ENCODE peak calls at places on chromosomes 2 and 18, in six cellular contexts. One of them, this sample, is unnamed.

GRCh38 chr2:193973781-193974180 is 1683.2 kb upstream of the SLC39A10 start:
- DNase-seq in heart left ventricle: no peak
- DNase-seq in psoas muscle: no peak
- DNase-seq in CD8-positive, alpha-beta T cell: no peak
- DNase-seq in SK-N-SH: no peak
- DNase-seq in PC-9: no peak
- DNase-seq in this sample: no peak

GRCh38 chr2:45255568-45255967 is 246.3 kb upstream of the SIX2 start:
- DNase-seq in heart left ventricle: no peak
- DNase-seq in psoas muscle: no peak
- DNase-seq in CD8-positive, alpha-beta T cell: no peak
- DNase-seq in SK-N-SH: no peak
- DNase-seq in PC-9: peak; percentile 30
- DNase-seq in this sample: no peak

GRCh38 chr2:171996021-171996420 is 3.7 kb upstream of the METAP1D start:
- DNase-seq in heart left ventricle: no peak
- DNase-seq in psoas muscle: no peak
- DNase-seq in CD8-positive, alpha-beta T cell: no peak
- DNase-seq in SK-N-SH: no peak
- DNase-seq in PC-9: no peak
- DNase-seq in this sample: no peak

GRCh38 chr2:11598228-11598731 is 64.4 kb downstream of the GREB1 start:
- DNase-seq in heart left ventricle: no peak
- DNase-seq in psoas muscle: peak; percentile 47
- DNase-seq in CD8-positive, alpha-beta T cell: no peak
- DNase-seq in SK-N-SH: no peak
- DNase-seq in PC-9: peak; percentile 48
- DNase-seq in this sample: no peak

GRCh38 chr2:238380785-238381184 is 45.9 kb upstream of the ASB1 start:
- DNase-seq in heart left ventricle: no peak
- DNase-seq in psoas muscle: no peak
- DNase-seq in CD8-positive, alpha-beta T cell: no peak
- DNase-seq in SK-N-SH: no peak
- DNase-seq in PC-9: peak; percentile 98
- DNase-seq in this sample: no peak

GRCh38 chr18:48292787-48293409 is 116.3 kb downstream of the ZBTB7C start:
- DNase-seq in heart left ventricle: no peak
- DNase-seq in psoas muscle: no peak
- DNase-seq in CD8-positive, alpha-beta T cell: no peak
- DNase-seq in SK-N-SH: no peak
- DNase-seq in PC-9: no peak
- DNase-seq in this sample: no peak

GRCh38 chr2:223123859-223124610 is 72.0 kb downstream of the KCNE4 start:
- DNase-seq in heart left ventricle: peak; percentile 25
- DNase-seq in psoas muscle: no peak
- DNase-seq in CD8-positive, alpha-beta T cell: no peak
- DNase-seq in SK-N-SH: no peak
- DNase-seq in PC-9: no peak
- DNase-seq in this sample: no peak

GRCh38 chr2:238601433-238602222 is 174.9 kb downstream of the ASB1 start:
- DNase-seq in heart left ventricle: no peak
- DNase-seq in psoas muscle: peak; percentile 74
- DNase-seq in CD8-positive, alpha-beta T cell: no peak
- DNase-seq in SK-N-SH: no peak
- DNase-seq in PC-9: no peak
- DNase-seq in this sample: no peak

GRCh38 chr2:20614201-20615045 is 36.5 kb downstream of the HS1BP3 start:
- DNase-seq in heart left ventricle: peak; percentile 22
- DNase-seq in psoas muscle: peak; percentile 73
- DNase-seq in CD8-positive, alpha-beta T cell: no peak
- DNase-seq in SK-N-SH: no peak
- DNase-seq in PC-9: peak; percentile 78
- DNase-seq in this sample: no peak

GRCh38 chr2:143937563-143938346 is 582.2 kb downstream of the ZEB2 start:
- DNase-seq in heart left ventricle: no peak
- DNase-seq in psoas muscle: no peak
- DNase-seq in CD8-positive, alpha-beta T cell: no peak
- DNase-seq in SK-N-SH: peak; percentile 64
- DNase-seq in PC-9: no peak
- DNase-seq in this sample: peak; percentile 13

DNA sequence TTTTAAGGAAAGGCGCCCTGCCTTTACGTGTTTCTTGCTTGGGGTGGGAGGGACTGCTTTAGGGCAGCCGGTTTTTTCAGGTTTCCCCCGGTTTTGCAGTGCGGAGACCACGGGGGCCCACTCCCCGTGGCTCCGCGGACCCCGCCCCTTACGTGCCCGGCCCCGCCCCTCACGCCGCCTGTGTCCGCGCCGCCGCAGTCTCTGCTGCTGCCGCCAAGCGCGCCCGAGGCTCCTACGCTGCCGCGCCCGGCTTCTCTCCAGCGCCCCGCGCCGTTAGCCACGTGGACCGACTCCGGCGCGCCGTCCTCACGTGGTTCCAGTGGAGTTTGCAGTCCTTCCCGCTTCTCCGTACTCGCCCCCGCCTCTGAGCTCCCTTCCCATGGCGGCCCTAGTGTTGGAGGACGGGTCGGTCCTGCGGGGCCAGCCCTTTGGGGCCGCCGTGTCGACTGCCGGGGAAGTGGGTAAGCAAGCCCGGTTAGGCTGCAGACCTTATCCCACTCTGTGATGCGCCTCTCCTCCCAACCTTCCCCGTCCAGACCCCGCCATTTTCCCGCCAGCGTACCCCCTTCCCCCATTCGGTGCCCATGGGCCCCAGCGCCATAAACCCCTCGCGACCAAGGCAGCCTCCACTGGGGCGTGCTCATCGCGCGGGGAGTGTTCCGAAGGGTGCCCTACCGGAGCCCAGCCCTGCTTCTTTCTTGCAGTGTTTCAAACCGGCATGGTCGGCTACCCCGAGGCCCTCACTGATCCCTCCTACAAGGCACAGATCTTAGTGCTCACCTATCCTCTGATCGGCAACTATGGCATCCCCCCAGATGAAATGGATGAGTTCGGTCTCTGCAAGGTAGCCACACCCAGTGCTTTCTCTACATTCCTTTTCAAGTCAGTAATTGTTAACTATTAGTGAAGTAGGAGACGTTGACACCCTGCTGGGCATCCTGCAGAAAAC is at the start of gene CAD:
- DNase-seq in heart left ventricle: peak; percentile 84
- DNase-seq in psoas muscle: peak; percentile 88
- DNase-seq in CD8-positive, alpha-beta T cell: peak; percentile 79
- DNase-seq in SK-N-SH: peak; percentile 99
- DNase-seq in PC-9: peak; percentile 71
- DNase-seq in this sample: peak; percentile 85
- TF ChIP-seq CTCF in heart left ventricle: peak; percentile 19
- TF ChIP-seq CTCF in psoas muscle: peak; percentile 11
- TF ChIP-seq CTCF in CD8-positive, alpha-beta T cell: no peak
- TF ChIP-seq CTCF in SK-N-SH: peak; percentile 21
- TF ChIP-seq CTCF in PC-9: no peak
- TF ChIP-seq CTCF in this sample: peak; percentile 28

GRCh38 chr18:78859686-78860085 is 119.9 kb upstream of the SALL3 start:
- DNase-seq in heart left ventricle: no peak
- DNase-seq in psoas muscle: no peak
- DNase-seq in CD8-positive, alpha-beta T cell: no peak
- DNase-seq in SK-N-SH: no peak
- DNase-seq in PC-9: no peak
- DNase-seq in this sample: no peak
- H3K9me3 ChIP-seq in heart left ventricle: no peaks in the 10 kb centered on the region
- H3K9me3 ChIP-seq in psoas muscle: no peaks in the 10 kb centered on the region
- H3K9me3 ChIP-seq in CD8-positive, alpha-beta T cell: no peaks in the 10 kb centered on the region
- H3K9me3 ChIP-seq in SK-N-SH: no peaks in the 10 kb centered on the region
- H3K9me3 ChIP-seq in PC-9: no peaks in the 10 kb centered on the region
- H3K9me3 ChIP-seq in this sample: no peaks in the 10 kb centered on the region

GRCh38 chr2:215002500-215002899 is 135.9 kb downstream of the ABCA12 start:
- DNase-seq in heart left ventricle: no peak
- DNase-seq in psoas muscle: no peak
- DNase-seq in CD8-positive, alpha-beta T cell: no peak
- DNase-seq in SK-N-SH: peak; percentile 9
- DNase-seq in PC-9: no peak
- DNase-seq in this sample: peak; percentile 16
- TF ChIP-seq CTCF in heart left ventricle: peak; percentile 55
- TF ChIP-seq CTCF in psoas muscle: peak; percentile 50
- TF ChIP-seq CTCF in CD8-positive, alpha-beta T cell: no peak
- TF ChIP-seq CTCF in SK-N-SH: peak; percentile 24
- TF ChIP-seq CTCF in PC-9: peak; percentile 89
- TF ChIP-seq CTCF in this sample: peak; percentile 55

DNA sequence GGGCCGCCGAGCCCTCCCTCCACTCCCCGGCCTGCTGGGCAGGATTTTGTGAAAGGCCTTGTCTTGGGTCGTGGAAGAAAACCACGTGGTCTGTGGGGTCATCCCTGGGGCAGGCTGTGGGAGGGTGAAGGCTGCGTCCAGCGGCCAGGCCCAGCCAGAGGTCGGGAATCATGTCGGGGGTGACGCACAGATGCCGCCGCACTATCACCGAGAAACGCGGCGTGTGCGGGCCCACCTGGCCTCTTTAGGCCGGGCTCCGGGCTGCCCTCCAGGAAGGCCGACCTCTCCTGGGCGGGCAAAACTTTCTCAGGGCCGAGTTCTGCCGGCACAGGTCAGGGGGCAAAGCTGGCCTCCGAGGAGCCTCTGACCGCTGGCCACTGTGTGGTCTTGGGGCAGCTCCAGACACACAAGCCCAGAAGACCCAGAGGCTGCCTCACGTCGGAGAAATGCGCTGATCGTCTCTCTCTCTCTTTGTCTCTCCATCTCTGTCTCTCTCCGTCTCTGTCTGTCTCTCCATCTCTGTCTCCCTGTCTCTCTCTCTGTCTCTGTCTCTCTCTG is 28.4 kb downstream of the NFATC1 start:
- DNase-seq in heart left ventricle: peak; percentile 64
- DNase-seq in psoas muscle: peak; percentile 73
- DNase-seq in CD8-positive, alpha-beta T cell: no peak
- DNase-seq in SK-N-SH: no peak
- DNase-seq in PC-9: no peak
- DNase-seq in this sample: peak; percentile 72
- H3K9me3 ChIP-seq in heart left ventricle: no peaks in the 10 kb centered on the region
- H3K9me3 ChIP-seq in psoas muscle: no peaks in the 10 kb centered on the region
- H3K9me3 ChIP-seq in CD8-positive, alpha-beta T cell: no peaks in the 10 kb centered on the region
- H3K9me3 ChIP-seq in SK-N-SH: no peaks in the 10 kb centered on the region
- H3K9me3 ChIP-seq in PC-9: no peaks in the 10 kb centered on the region
- H3K9me3 ChIP-seq in this sample: no peaks in the 10 kb centered on the region

DNA sequence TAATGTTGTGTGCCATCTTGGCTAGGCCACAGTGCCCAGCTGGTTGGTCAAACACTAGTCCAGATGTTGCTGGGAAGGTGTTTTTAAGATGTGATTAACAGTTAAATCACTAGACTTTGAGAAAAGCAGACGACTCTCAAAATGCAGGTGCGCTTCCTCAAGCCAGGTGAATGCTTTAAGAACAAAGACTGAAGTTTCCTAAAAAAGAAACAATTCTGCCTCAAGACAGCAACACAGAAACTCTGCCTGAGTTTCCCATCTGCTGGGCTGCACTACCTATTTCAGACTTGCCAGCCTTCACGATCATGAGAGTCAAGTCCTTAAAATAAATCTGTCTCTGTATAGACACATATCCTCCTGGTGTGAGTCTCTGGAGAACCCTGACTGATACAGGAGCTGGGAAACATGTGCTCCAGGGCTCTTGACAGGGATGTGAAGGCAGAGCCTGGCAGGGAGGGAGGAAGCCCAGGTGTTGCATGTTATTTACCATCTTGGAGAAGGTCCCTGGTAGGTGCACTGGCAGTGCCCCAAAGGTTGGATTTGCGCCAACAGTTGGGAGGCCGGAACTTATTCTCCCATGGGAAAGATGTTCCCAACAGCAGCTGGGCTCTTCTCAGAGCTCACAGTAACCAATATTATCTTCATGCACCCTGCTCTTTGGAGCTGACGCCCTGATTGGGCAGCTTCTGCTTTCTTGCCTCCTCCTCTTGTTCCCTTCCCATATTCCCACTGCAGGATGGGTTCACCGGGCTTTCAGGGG is 43.9 kb downstream of the ST6GAL2 start:
- DNase-seq in heart left ventricle: no peak
- DNase-seq in psoas muscle: no peak
- DNase-seq in CD8-positive, alpha-beta T cell: no peak
- DNase-seq in SK-N-SH: no peak
- DNase-seq in PC-9: no peak
- DNase-seq in this sample: no peak
- TF ChIP-seq CTCF in heart left ventricle: no peak
- TF ChIP-seq CTCF in psoas muscle: no peak
- TF ChIP-seq CTCF in CD8-positive, alpha-beta T cell: no peak
- TF ChIP-seq CTCF in SK-N-SH: no peak
- TF ChIP-seq CTCF in PC-9: no peak
- TF ChIP-seq CTCF in this sample: no peak

GRCh38 chr2:240523451-240524281 is 34.1 kb downstream of the ANKMY1 start:
- DNase-seq in heart left ventricle: no peak
- DNase-seq in psoas muscle: no peak
- DNase-seq in CD8-positive, alpha-beta T cell: no peak
- DNase-seq in SK-N-SH: no peak
- DNase-seq in PC-9: no peak
- DNase-seq in this sample: no peak

GRCh38 chr2:240520143-240520973 is 37.4 kb downstream of the ANKMY1 start:
- DNase-seq in heart left ventricle: no peak
- DNase-seq in psoas muscle: no peak
- DNase-seq in CD8-positive, alpha-beta T cell: no peak
- DNase-seq in SK-N-SH: no peak
- DNase-seq in PC-9: no peak
- DNase-seq in this sample: no peak

GRCh38 chr2:240524963-240525718 is 32.6 kb downstream of the ANKMY1 start:
- DNase-seq in heart left ventricle: no peak
- DNase-seq in psoas muscle: no peak
- DNase-seq in CD8-positive, alpha-beta T cell: no peak
- DNase-seq in SK-N-SH: no peak
- DNase-seq in PC-9: no peak
- DNase-seq in this sample: peak; percentile 18

GRCh38 chr2:240520974-240521350 is 36.8 kb downstream of the ANKMY1 start:
- DNase-seq in heart left ventricle: no peak
- DNase-seq in psoas muscle: no peak
- DNase-seq in CD8-positive, alpha-beta T cell: no peak
- DNase-seq in SK-N-SH: no peak
- DNase-seq in PC-9: no peak
- DNase-seq in this sample: no peak

DNA sequence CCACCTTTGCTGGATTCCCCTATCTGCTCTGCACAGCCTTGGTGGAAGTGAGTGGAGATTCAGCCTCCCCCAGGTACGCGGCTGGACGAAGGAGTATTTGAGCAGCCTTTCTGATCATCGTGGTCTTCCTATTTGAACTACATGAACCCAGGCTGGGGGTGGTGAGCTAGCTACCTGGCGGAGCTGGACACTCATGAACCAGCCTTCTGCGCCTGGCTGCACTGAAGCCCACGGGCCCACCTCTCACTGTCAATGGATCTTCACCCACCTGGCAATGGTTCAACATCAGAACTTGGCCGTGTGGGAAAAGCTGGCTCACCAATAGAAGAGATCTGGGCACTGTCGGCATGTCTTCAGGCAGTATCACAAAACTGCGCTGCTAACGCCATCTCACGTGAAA is 35.4 kb downstream of the ANKMY1 start:
- DNase-seq in heart left ventricle: no peak
- DNase-seq in psoas muscle: no peak
- DNase-seq in CD8-positive, alpha-beta T cell: no peak
- DNase-seq in SK-N-SH: no peak
- DNase-seq in PC-9: no peak
- DNase-seq in this sample: no peak
- H3K9me3 ChIP-seq in heart left ventricle: no peaks in the 10 kb centered on the region
- H3K9me3 ChIP-seq in psoas muscle: no peaks in the 10 kb centered on the region
- H3K9me3 ChIP-seq in CD8-positive, alpha-beta T cell: no peaks in the 10 kb centered on the region
- H3K9me3 ChIP-seq in SK-N-SH: peaks cover 3% of the 10 kb centered on the region
- H3K9me3 ChIP-seq in PC-9: no peaks in the 10 kb centered on the region
- H3K9me3 ChIP-seq in this sample: no peaks in the 10 kb centered on the region

This sample was measured in adrenal gland.